ENCODE peak calls at places on chromosomes 16 and 17, in eight cellular contexts. P is body of pancreas; D is pancreas; E is GM23338; G is central memory CD8-positive, alpha-beta T cell; C is left lung; O is left lobe of liver; R is activated T-cell treated with anti-CD3 and anti-CD28 coated beads, Interleukin-2, amount 50 U/mL, for 4 hours. M is an unnamed sample.
A peak's percentile ranks its signal among the peaks of the same experiment; 100 is the strongest.

GRCh38 chr16:48831081-48831722 is 221.2 kb upstream of the N4BP1 start:
- ATAC-seq in P (no peak), D (no peak), E (peak; percentile 89), G (no peak), C (no peak), O (no peak), R (no peak), M (no peak)

GRCh38 chr17:858941-859452 is 76.8 kb downstream of the MRM3 start:
- ATAC-seq in P (no peak), D (peak; percentile 15), E (no peak), G (no peak), C (peak; percentile 46), O (no peak), R (no peak), M (no peak)

GRCh38 chr17:64007838-64008282 is 9.7 kb downstream of the PRR29 start:
- ATAC-seq in P (peak; percentile 37), D (peak; percentile 57), E (no peak), G (no peak), C (peak; percentile 2), O (peak; percentile 22), R (no peak), M (no peak)

GRCh38 chr16:27235055-27235937 is 32.0 kb downstream of the KDM8 start:
- ATAC-seq in P (peak; percentile 65), D (peak; percentile 75), E (peak; percentile 83), G (peak; percentile 69), C (peak; percentile 77), O (peak; percentile 86), R (peak; percentile 44), M (peak; percentile 49)

GRCh38 chr16:27408012-27408601 is 6.1 kb downstream of the IL21R start:
- ATAC-seq in P (no peak), D (no peak), E (no peak), G (peak; percentile 36), C (peak; percentile 41), O (no peak), R (peak; percentile 54), M (peak; percentile 65)

GRCh38 chr16:68472581-68472980 is 24.3 kb upstream of the SMPD3 start:
- ATAC-seq in P (no peak), D (no peak), E (no peak), G (no peak), C (no peak), O (peak; percentile 15), R (no peak), M (no peak)

GRCh38 chr16:87034317-87034716 is 282.9 kb downstream of the C16orf95 start:
- ATAC-seq in P (no peak), D (no peak), E (no peak), G (no peak), C (no peak), O (no peak), R (no peak), M (no peak)

GRCh38 chr17:16820161-16820877 is 130.3 kb downstream of the CCDC144A start:
- ATAC-seq in P (no peak), D (no peak), E (no peak), G (no peak), C (peak; percentile 71), O (no peak), R (no peak), M (no peak)

GRCh38 chr16:1089439-1089821 is 6.6 kb downstream of the C1QTNF8 start:
- ATAC-seq in P (peak; percentile 23), D (peak; percentile 56), E (no peak), G (no peak), C (no peak), O (peak; percentile 13), R (no peak), M (no peak)

GRCh38 chr16:10298416-10298815 is 87.4 kb upstream of the ATF7IP2 start:
- ATAC-seq in P (no peak), D (no peak), E (no peak), G (no peak), C (no peak), O (no peak), R (no peak), M (no peak)

GRCh38 chr17:19630651-19631050 is 17.9 kb upstream of the ALDH3A2 start:
- ATAC-seq in P (no peak), D (no peak), E (no peak), G (no peak), C (no peak), O (no peak), R (no peak), M (no peak)

GRCh38 chr16:83354015-83354414 is 453.8 kb upstream of the HSBP1 start:
- ATAC-seq in P (no peak), D (no peak), E (no peak), G (no peak), C (no peak), O (no peak), R (no peak), M (no peak)

GRCh38 chr17:64109400-64109799 is 20.5 kb downstream of the ERN1 start:
- ATAC-seq in P (no peak), D (no peak), E (no peak), G (no peak), C (no peak), O (no peak), R (no peak), M (no peak)

GRCh38 chr16:56855936-56856335 is 9.1 kb upstream of the SLC12A3 start:
- ATAC-seq in P (no peak), D (no peak), E (no peak), G (no peak), C (no peak), O (no peak), R (no peak), M (no peak)